ENCODE peak calls at places on chromosomes 2 and 18, in nine cellular contexts. One of them, this sample, is unnamed.

GRCh38 chr2:24903527-24904103 is 16.4 kb downstream of the ADCY3 start:
- DNase-seq in left ventricle myocardium inferior: no peak
- DNase-seq in prostate gland: no peak
- DNase-seq in fibroblast of lung: no peak
- DNase-seq in body of pancreas: no peak
- DNase-seq in colonic mucosa: no peak
- DNase-seq in mammary epithelial cell: no peak
- DNase-seq in H9: no peak
- DNase-seq in ovary: no peak
- DNase-seq in this sample: no peak

GRCh38 chr2:154537024-154537423 is 161.5 kb upstream of the KCNJ3 start:
- DNase-seq in fibroblast of lung: no peak
- DNase-seq in H9: no peak
- DNase-seq in left ventricle myocardium inferior: no peak
- DNase-seq in body of pancreas: no peak
- DNase-seq in mammary epithelial cell: no peak
- DNase-seq in colonic mucosa: no peak
- DNase-seq in ovary: no peak
- DNase-seq in prostate gland: no peak
- DNase-seq in this sample: no peak

GRCh38 chr2:7572460-7572859 is 655.2 kb downstream of the RNF144A start:
- DNase-seq in mammary epithelial cell: no peak
- DNase-seq in ovary: no peak
- DNase-seq in colonic mucosa: no peak
- DNase-seq in fibroblast of lung: no peak
- DNase-seq in prostate gland: no peak
- DNase-seq in left ventricle myocardium inferior: no peak
- DNase-seq in body of pancreas: no peak
- DNase-seq in H9: no peak
- DNase-seq in this sample: no peak

GRCh38 chr2:146597291-146597690 is 1247.5 kb upstream of the ACVR2A start:
- DNase-seq in H9: no peak
- DNase-seq in left ventricle myocardium inferior: no peak
- DNase-seq in prostate gland: no peak
- DNase-seq in colonic mucosa: no peak
- DNase-seq in mammary epithelial cell: peak; percentile 36
- DNase-seq in ovary: no peak
- DNase-seq in fibroblast of lung: no peak
- DNase-seq in body of pancreas: no peak
- DNase-seq in this sample: no peak

GRCh38 chr18:46386788-46387187 is 270.2 kb downstream of the LOXHD1 start:
- DNase-seq in colonic mucosa: no peak
- DNase-seq in ovary: peak; percentile 41
- DNase-seq in body of pancreas: peak; percentile 3
- DNase-seq in prostate gland: peak; percentile 67
- DNase-seq in H9: no peak
- DNase-seq in mammary epithelial cell: no peak
- DNase-seq in left ventricle myocardium inferior: peak; percentile 48
- DNase-seq in fibroblast of lung: peak; percentile 24
- DNase-seq in this sample: no peak

GRCh38 chr2:173027181-173028128 is 48.2 kb upstream of the MAP3K20 start:
- DNase-seq in mammary epithelial cell: peak; percentile 73
- DNase-seq in colonic mucosa: peak; percentile 92
- DNase-seq in fibroblast of lung: peak; percentile 77
- DNase-seq in left ventricle myocardium inferior: peak; percentile 71
- DNase-seq in ovary: peak; percentile 78
- DNase-seq in prostate gland: peak; percentile 93
- DNase-seq in body of pancreas: peak; percentile 90
- DNase-seq in H9: peak; percentile 80
- DNase-seq in this sample: peak; percentile 87

GRCh38 chr2:110832740-110833139 is 100.4 kb downstream of the ACOXL start:
- DNase-seq in mammary epithelial cell: no peak
- DNase-seq in left ventricle myocardium inferior: no peak
- DNase-seq in H9: no peak
- DNase-seq in prostate gland: no peak
- DNase-seq in body of pancreas: no peak
- DNase-seq in fibroblast of lung: no peak
- DNase-seq in colonic mucosa: no peak
- DNase-seq in ovary: no peak
- DNase-seq in this sample: peak; percentile 7

GRCh38 chr2:145186303-145186702 is 666.4 kb upstream of the ZEB2 start:
- DNase-seq in body of pancreas: no peak
- DNase-seq in mammary epithelial cell: no peak
- DNase-seq in left ventricle myocardium inferior: no peak
- DNase-seq in colonic mucosa: no peak
- DNase-seq in prostate gland: no peak
- DNase-seq in H9: peak; percentile 52
- DNase-seq in ovary: no peak
- DNase-seq in fibroblast of lung: no peak
- DNase-seq in this sample: peak; percentile 39

GRCh38 chr2:55019547-55020258 is 30.5 kb downstream of the RTN4 start:
- DNase-seq in prostate gland: no peak
- DNase-seq in H9: no peak
- DNase-seq in mammary epithelial cell: no peak
- DNase-seq in body of pancreas: no peak
- DNase-seq in ovary: no peak
- DNase-seq in fibroblast of lung: no peak
- DNase-seq in left ventricle myocardium inferior: no peak
- DNase-seq in colonic mucosa: no peak
- DNase-seq in this sample: no peak

GRCh38 chr2:205524656-205525055 is 157.6 kb upstream of the NRP2 start:
- DNase-seq in mammary epithelial cell: peak; percentile 36
- DNase-seq in ovary: no peak
- DNase-seq in left ventricle myocardium inferior: no peak
- DNase-seq in fibroblast of lung: no peak
- DNase-seq in H9: no peak
- DNase-seq in colonic mucosa: peak; percentile 24
- DNase-seq in body of pancreas: no peak
- DNase-seq in prostate gland: no peak
- DNase-seq in this sample: no peak

GRCh38 chr2:205520311-205520710 is 162.0 kb upstream of the NRP2 start:
- DNase-seq in mammary epithelial cell: no peak
- DNase-seq in left ventricle myocardium inferior: no peak
- DNase-seq in body of pancreas: no peak
- DNase-seq in ovary: no peak
- DNase-seq in fibroblast of lung: no peak
- DNase-seq in prostate gland: no peak
- DNase-seq in colonic mucosa: no peak
- DNase-seq in H9: no peak
- DNase-seq in this sample: no peak
- H3K27ac ChIP-seq in mammary epithelial cell: no peak overlapping the region
- H3K27ac ChIP-seq in left ventricle myocardium inferior: no peak overlapping the region
- H3K27ac ChIP-seq in body of pancreas: no peak overlapping the region
- H3K27ac ChIP-seq in ovary: no peak overlapping the region
- H3K27ac ChIP-seq in fibroblast of lung: no peak overlapping the region
- H3K27ac ChIP-seq in prostate gland: no peak overlapping the region
- H3K27ac ChIP-seq in colonic mucosa: no peak overlapping the region
- H3K27ac ChIP-seq in H9: no peak overlapping the region
- H3K27ac ChIP-seq in this sample: no peak overlapping the region

GRCh38 chr2:127408004-127408806 is 10.0 kb upstream of the PROC start:
- DNase-seq in H9: peak; percentile 94
- DNase-seq in mammary epithelial cell: peak; percentile 88
- DNase-seq in body of pancreas: peak; percentile 92
- DNase-seq in left ventricle myocardium inferior: peak; percentile 92
- DNase-seq in ovary: peak; percentile 96
- DNase-seq in colonic mucosa: peak; percentile 92
- DNase-seq in fibroblast of lung: peak; percentile 86
- DNase-seq in prostate gland: peak; percentile 85
- DNase-seq in this sample: peak; percentile 96
- TF ChIP-seq CTCF in H9: no peak
- TF ChIP-seq CTCF in mammary epithelial cell: no peak
- TF ChIP-seq CTCF in body of pancreas: no peak
- TF ChIP-seq CTCF in left ventricle myocardium inferior: peak; percentile 18
- TF ChIP-seq CTCF in ovary: no peak
- TF ChIP-seq CTCF in colonic mucosa: no peak
- TF ChIP-seq CTCF in fibroblast of lung: no peak
- TF ChIP-seq CTCF in prostate gland: peak; percentile 39
- TF ChIP-seq CTCF in this sample: no peak

DNA sequence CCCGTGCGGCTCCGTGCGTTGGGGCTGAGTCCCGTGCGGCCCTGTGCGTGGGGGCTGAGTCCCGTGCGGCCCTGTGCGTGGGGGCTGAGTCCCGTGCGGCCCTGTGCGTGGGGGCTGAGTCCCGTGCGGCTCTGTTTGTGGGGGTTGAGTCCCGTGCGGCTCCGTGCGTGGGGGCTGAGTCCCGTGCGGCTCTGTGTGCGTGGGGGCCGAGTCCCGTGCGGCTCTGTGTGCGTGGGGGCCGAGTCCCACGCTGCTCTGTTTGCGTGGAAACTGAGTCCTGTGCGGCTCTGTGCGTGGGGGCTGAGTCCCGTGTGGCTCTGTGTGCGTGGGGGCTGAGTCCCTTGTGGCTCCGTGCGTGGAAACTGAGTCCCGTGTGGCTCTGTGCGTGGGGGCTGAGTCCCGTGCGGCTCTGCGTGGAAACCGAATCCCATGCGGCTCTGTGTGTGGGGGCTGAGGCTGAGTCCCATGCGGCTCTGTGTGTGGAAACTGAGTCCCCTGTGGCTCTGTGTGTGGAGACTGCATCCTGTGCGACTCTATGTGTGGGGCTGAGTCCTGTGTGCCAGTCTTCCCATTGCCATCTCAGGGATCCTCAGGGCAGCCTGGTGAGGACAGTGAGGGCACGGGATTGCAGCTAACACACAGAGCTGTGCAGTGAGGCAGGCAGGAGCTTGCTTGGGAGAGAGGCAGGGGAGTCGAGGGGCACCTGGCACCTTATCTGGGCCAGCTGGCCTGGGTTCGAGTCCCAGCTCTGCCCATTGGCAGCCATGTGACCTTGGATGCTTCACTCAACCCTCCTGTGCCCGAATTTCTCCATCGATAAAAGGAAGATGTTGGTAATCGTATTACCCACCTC is 44.5 kb downstream of the LDLRAD4 start:
- DNase-seq in H9: peak; percentile 5
- DNase-seq in mammary epithelial cell: no peak
- DNase-seq in ovary: no peak
- DNase-seq in body of pancreas: no peak
- DNase-seq in colonic mucosa: no peak
- DNase-seq in fibroblast of lung: no peak
- DNase-seq in prostate gland: no peak
- DNase-seq in left ventricle myocardium inferior: no peak
- DNase-seq in this sample: no peak
- H3K4me1 ChIP-seq in H9: no peaks in the 10 kb centered on the region
- H3K4me1 ChIP-seq in mammary epithelial cell: no peaks in the 10 kb centered on the region
- H3K4me1 ChIP-seq in ovary: peaks cover 4% of the 10 kb centered on the region
- H3K4me1 ChIP-seq in body of pancreas: peaks cover 26% of the 10 kb centered on the region
- H3K4me1 ChIP-seq in colonic mucosa: no peaks in the 10 kb centered on the region
- H3K4me1 ChIP-seq in fibroblast of lung: no peaks in the 10 kb centered on the region
- H3K4me1 ChIP-seq in prostate gland: peaks cover 23% of the 10 kb centered on the region
- H3K4me1 ChIP-seq in left ventricle myocardium inferior: peaks cover 89% of the 10 kb centered on the region
- H3K4me1 ChIP-seq in this sample: peaks cover 13% of the 10 kb centered on the region

GRCh38 chr2:150620371-150620770 is 132.9 kb upstream of the RND3 start:
- DNase-seq in H9: no peak
- DNase-seq in left ventricle myocardium inferior: no peak
- DNase-seq in ovary: no peak
- DNase-seq in mammary epithelial cell: no peak
- DNase-seq in colonic mucosa: no peak
- DNase-seq in prostate gland: no peak
- DNase-seq in fibroblast of lung: no peak
- DNase-seq in body of pancreas: no peak
- DNase-seq in this sample: no peak

GRCh38 chr2:150620860-150621259 is 133.4 kb upstream of the RND3 start:
- DNase-seq in body of pancreas: no peak
- DNase-seq in ovary: no peak
- DNase-seq in left ventricle myocardium inferior: no peak
- DNase-seq in fibroblast of lung: no peak
- DNase-seq in mammary epithelial cell: peak; percentile 74
- DNase-seq in colonic mucosa: no peak
- DNase-seq in H9: no peak
- DNase-seq in prostate gland: no peak
- DNase-seq in this sample: no peak

GRCh38 chr2:150618215-150618905 is 130.9 kb upstream of the RND3 start:
- DNase-seq in prostate gland: no peak
- DNase-seq in mammary epithelial cell: peak; percentile 50
- DNase-seq in fibroblast of lung: peak; percentile 70
- DNase-seq in colonic mucosa: no peak
- DNase-seq in body of pancreas: no peak
- DNase-seq in H9: no peak
- DNase-seq in left ventricle myocardium inferior: no peak
- DNase-seq in ovary: no peak
- DNase-seq in this sample: no peak

GRCh38 chr2:150619607-150620330 is 132.3 kb upstream of the RND3 start:
- DNase-seq in ovary: no peak
- DNase-seq in H9: no peak
- DNase-seq in colonic mucosa: no peak
- DNase-seq in mammary epithelial cell: peak; percentile 70
- DNase-seq in prostate gland: no peak
- DNase-seq in left ventricle myocardium inferior: no peak
- DNase-seq in fibroblast of lung: peak; percentile 82
- DNase-seq in body of pancreas: no peak
- DNase-seq in this sample: no peak

GRCh38 chr2:150617351-150617750 is 129.9 kb upstream of the RND3 start:
- DNase-seq in ovary: no peak
- DNase-seq in body of pancreas: no peak
- DNase-seq in left ventricle myocardium inferior: no peak
- DNase-seq in H9: no peak
- DNase-seq in colonic mucosa: no peak
- DNase-seq in prostate gland: no peak
- DNase-seq in fibroblast of lung: no peak
- DNase-seq in mammary epithelial cell: no peak
- DNase-seq in this sample: no peak
- H3K27ac ChIP-seq in ovary: no peak overlapping the region
- H3K27ac ChIP-seq in body of pancreas: no peak overlapping the region
- H3K27ac ChIP-seq in left ventricle myocardium inferior: no peak overlapping the region
- H3K27ac ChIP-seq in H9: no peak overlapping the region
- H3K27ac ChIP-seq in colonic mucosa: no peak overlapping the region
- H3K27ac ChIP-seq in prostate gland: no peak overlapping the region
- H3K27ac ChIP-seq in fibroblast of lung: no peak overlapping the region
- H3K27ac ChIP-seq in mammary epithelial cell: no peak overlapping the region
- H3K27ac ChIP-seq in this sample: no peak overlapping the region

DNA sequence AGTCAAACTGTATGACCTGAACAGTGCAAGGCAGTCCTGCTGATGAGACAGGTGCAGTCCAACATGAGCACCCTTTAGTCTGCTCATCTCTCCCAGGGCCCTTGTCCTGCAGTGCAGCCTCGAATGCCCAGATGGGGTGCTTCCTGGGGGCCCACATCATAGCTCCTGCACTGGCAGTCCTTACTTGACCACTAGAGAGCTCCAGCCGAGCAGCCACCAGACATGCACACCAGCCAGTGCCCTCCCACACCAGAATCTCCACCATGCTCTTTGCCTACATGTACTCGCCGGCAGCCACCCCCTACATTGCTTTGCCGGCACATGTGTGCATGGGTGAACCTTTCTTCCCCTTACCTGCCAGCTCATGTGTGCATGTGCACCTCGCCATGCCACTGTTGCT is 188.8 kb upstream of the GULP1 start:
- DNase-seq in left ventricle myocardium inferior: no peak
- DNase-seq in mammary epithelial cell: no peak
- DNase-seq in ovary: no peak
- DNase-seq in H9: no peak
- DNase-seq in colonic mucosa: no peak
- DNase-seq in fibroblast of lung: no peak
- DNase-seq in body of pancreas: no peak
- DNase-seq in prostate gland: no peak
- DNase-seq in this sample: no peak
- TF ChIP-seq CTCF in left ventricle myocardium inferior: no peak
- TF ChIP-seq CTCF in mammary epithelial cell: no peak
- TF ChIP-seq CTCF in ovary: no peak
- TF ChIP-seq CTCF in H9: no peak
- TF ChIP-seq CTCF in colonic mucosa: no peak
- TF ChIP-seq CTCF in fibroblast of lung: no peak
- TF ChIP-seq CTCF in body of pancreas: no peak
- TF ChIP-seq CTCF in prostate gland: no peak
- TF ChIP-seq CTCF in this sample: no peak